ENCODE peak calls at places on chromosomes 11 and 22, in ten cellular contexts. J is SK-N-SH, M is GM23248, I is mesendoderm, K is K562, X is fibroblast of lung, F is PC-3, E is neural progenitor cell, V is mammary epithelial cell, O is neuronal stem cell. B is an unnamed sample.

GRCh38 chr22:39174498-39175120 is 22.1 kb upstream of the CBX7 start:
- DNase-seq in I (peak; percentile 100), M (peak; percentile 79), F (peak; percentile 81), V (peak; percentile 43), X (peak; percentile 83), K (peak; percentile 18), E (peak; percentile 99), O (peak; percentile 99), J (peak; percentile 73), B (peak; percentile 49)

GRCh38 chr11:118219696-118220095 is 5.1 kb downstream of the JAML start:
- DNase-seq in M (no peak), K (no peak), E (no peak), V (no peak), F (no peak), I (no peak), X (no peak), O (no peak), J (no peak), B (no peak)

GRCh38 chr11:68354181-68354872 is 41.9 kb downstream of the LRP5 start:
- DNase-seq in F (peak; percentile 98), J (no peak), M (peak; percentile 97), E (no peak), V (peak; percentile 90), O (no peak), X (peak; percentile 99), I (peak; percentile 59), K (no peak), B (peak; percentile 91)

GRCh38 chr11:62556872-62557631 is 10.4 kb upstream of the AHNAK start:
- DNase-seq in X (no peak), J (no peak), K (peak; percentile 51), I (peak; percentile 53), F (peak; percentile 55), E (no peak), V (no peak), O (no peak), M (peak; percentile 36), B (no peak)

GRCh38 chr22:18152519-18152918 is 2.5 kb downstream of the USP18 start:
- DNase-seq in X (no peak), O (no peak), M (no peak), I (no peak), F (no peak), E (no peak), J (no peak), V (no peak), K (no peak), B (no peak)

GRCh38 chr22:27241430-27242110 is 560.0 kb downstream of the MN1 start:
- DNase-seq in F (no peak), K (no peak), M (peak; percentile 32), J (peak; percentile 74), E (no peak), O (no peak), X (peak; percentile 59), I (no peak), V (no peak), B (no peak)

GRCh38 chr11:6611092-6612007 is 666 bp downstream of the TAF10 start:
- DNase-seq in E (peak; percentile 48), X (peak; percentile 44), V (peak; percentile 14), J (no peak), F (no peak), K (peak; percentile 45), I (peak; percentile 43), O (no peak), M (peak; percentile 58), B (peak; percentile 47)

GRCh38 chr22:46655861-46656608 is 35.8 kb downstream of the GRAMD4 start:
- DNase-seq in M (no peak), I (no peak), V (no peak), O (no peak), J (no peak), X (no peak), K (no peak), E (no peak), F (no peak), B (no peak)

GRCh38 chr11:68115285-68115684 is 5.9 kb downstream of the CHKA start:
- DNase-seq in K (no peak), O (no peak), X (no peak), M (no peak), E (no peak), I (no peak), J (no peak), F (no peak), V (no peak), B (no peak)

GRCh38 chr11:71459076-71459766 is 6.2 kb downstream of the NADSYN1 start:
- DNase-seq in J (no peak), E (no peak), K (no peak), I (no peak), X (no peak), V (no peak), O (no peak), M (no peak), F (no peak), B (no peak)

GRCh38 chr11:71454470-71455113 is 1.6 kb downstream of the NADSYN1 start:
- DNase-seq in E (no peak), V (no peak), J (no peak), K (no peak), F (peak; percentile 58), X (no peak), O (no peak), I (no peak), M (no peak), B (peak; percentile 71)

GRCh38 chr11:71456294-71456693 is 3.3 kb downstream of the NADSYN1 start:
- DNase-seq in K (no peak), M (no peak), F (no peak), V (no peak), X (no peak), J (no peak), I (no peak), O (no peak), E (no peak), B (no peak)

GRCh38 chr11:71458146-71459070 is 5.4 kb downstream of the NADSYN1 start:
- DNase-seq in V (peak; percentile 14), K (no peak), M (no peak), F (peak; percentile 18), O (no peak), J (no peak), I (no peak), X (no peak), E (no peak), B (no peak)

DNA sequence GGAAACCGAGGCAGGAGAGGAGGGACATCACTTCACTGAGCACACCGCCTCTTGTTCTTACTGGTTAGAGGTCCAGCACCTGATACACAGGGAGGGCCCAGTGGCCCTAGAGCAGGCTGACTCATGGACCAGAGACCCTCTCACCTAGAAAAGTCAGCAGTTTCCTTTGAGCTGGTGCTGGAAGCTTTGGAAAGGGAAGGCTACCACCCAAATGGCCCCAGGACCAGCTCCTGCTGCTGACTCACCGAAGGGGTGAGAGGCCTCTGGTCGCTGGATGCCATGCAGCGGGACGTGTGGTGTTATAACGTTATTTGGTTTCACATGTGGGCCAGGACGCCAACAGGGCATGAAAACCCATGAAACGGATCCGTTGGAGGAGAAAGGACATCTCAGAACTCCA is 3.8 kb downstream of the NADSYN1 start:
- DNase-seq in X (no peak), K (no peak), O (no peak), F (no peak), M (no peak), J (no peak), V (no peak), I (no peak), E (no peak), B (no peak)
- H3K4me1 ChIP-seq in X (no peaks in the 10 kb centered on the region), K (peaks cover 2% of the 10 kb centered on the region), O (peaks cover 16% of the 10 kb centered on the region), F (peaks cover 11% of the 10 kb centered on the region), M (no peaks in the 10 kb centered on the region), J (no peaks in the 10 kb centered on the region), V (peaks cover 24% of the 10 kb centered on the region), I (no peaks in the 10 kb centered on the region), E (peaks cover 8% of the 10 kb centered on the region), B (peaks cover 10% of the 10 kb centered on the region)

DNA sequence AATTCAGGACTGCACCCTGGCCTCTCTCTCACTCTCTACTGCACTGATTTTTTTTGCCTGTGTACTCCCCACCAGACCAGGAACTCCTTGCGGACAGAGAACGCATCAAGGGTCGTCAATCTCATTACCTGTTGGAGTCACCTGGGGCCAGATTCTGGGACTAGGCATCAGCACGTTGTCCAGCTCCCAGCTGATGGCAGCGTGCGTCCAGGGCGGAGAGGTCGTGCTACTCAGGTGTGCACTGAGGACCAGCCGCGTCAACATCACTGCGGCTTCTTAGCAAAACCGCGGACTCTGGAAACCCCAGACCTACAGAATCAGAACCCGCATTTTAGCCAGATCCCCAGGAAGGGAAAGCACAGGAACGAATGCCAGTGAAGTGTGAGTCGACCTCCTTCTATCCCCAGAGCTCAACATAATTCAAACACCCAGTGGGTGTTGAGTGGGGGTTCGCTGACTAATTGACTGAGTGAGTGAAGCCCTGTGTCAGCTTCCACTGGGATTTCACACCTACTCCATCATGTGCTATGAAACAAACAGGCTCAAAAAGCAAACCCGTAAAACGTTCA is 13.2 kb downstream of the KCNJ5 start:
- DNase-seq in X (no peak), J (no peak), V (no peak), O (no peak), F (no peak), M (peak; percentile 38), I (peak; percentile 20), K (no peak), E (peak; percentile 34), B (no peak)
- H3K9ac ChIP-seq in X (no peak overlapping the region), J (no peak overlapping the region), V (no peak overlapping the region), O (no peak overlapping the region), F (no peak overlapping the region), M (no peak overlapping the region), I (no peak overlapping the region), K (no peak overlapping the region), E (no peak overlapping the region), B (no peak overlapping the region)

GRCh38 chr11:32704261-32704660 is 90.2 kb downstream of the CCDC73 start:
- DNase-seq in M (no peak), I (no peak), V (no peak), O (no peak), J (no peak), F (no peak), X (no peak), K (no peak), E (no peak), B (no peak)
- H3K4me1 ChIP-seq in M (peaks cover 7% of the 10 kb centered on the region), I (no peaks in the 10 kb centered on the region), V (peaks cover 7% of the 10 kb centered on the region), O (no peaks in the 10 kb centered on the region), J (peaks cover 17% of the 10 kb centered on the region), F (peaks cover 28% of the 10 kb centered on the region), X (no peaks in the 10 kb centered on the region), K (no peaks in the 10 kb centered on the region), E (no peaks in the 10 kb centered on the region), B (no peaks in the 10 kb centered on the region)

GRCh38 chr11:77071077-77071476 is 4.3 kb downstream of the CAPN5 start:
- DNase-seq in X (no peak), E (no peak), I (no peak), K (no peak), F (no peak), O (no peak), M (no peak), V (no peak), J (no peak), B (no peak)

GRCh38 chr11:77073328-77074001 is 6.7 kb downstream of the CAPN5 start:
- DNase-seq in X (peak; percentile 93), O (no peak), V (peak; percentile 66), F (peak; percentile 75), K (peak; percentile 41), M (peak; percentile 99), E (no peak), J (peak; percentile 89), I (no peak), B (peak; percentile 94)

GRCh38 chr11:77072851-77073327 is 6.1 kb downstream of the CAPN5 start:
- DNase-seq in I (no peak), F (no peak), M (no peak), K (no peak), X (no peak), J (no peak), V (no peak), O (no peak), E (no peak), B (peak; percentile 40)

GRCh38 chr11:77069969-77070582 is 3.3 kb downstream of the CAPN5 start:
- DNase-seq in X (no peak), J (no peak), E (no peak), O (no peak), I (no peak), M (no peak), F (no peak), V (no peak), K (no peak), B (no peak)

GRCh38 chr11:77071671-77072605 is 5.2 kb downstream of the CAPN5 start:
- DNase-seq in O (no peak), K (no peak), E (no peak), F (no peak), X (no peak), I (peak; percentile 40), M (peak; percentile 67), J (no peak), V (no peak), B (peak; percentile 38)
- H3K9ac ChIP-seq in O (no peak overlapping the region), K (no peak overlapping the region), E (no peak overlapping the region), F (no peak overlapping the region), X (no peak overlapping the region), I (peak overlapping the region; percentile 17), M (peak overlapping the region; percentile 85), J (peak overlapping the region; percentile 60), V (no peak overlapping the region), B (peak overlapping the region; percentile 52)

B was measured in colonic mucosa.